ENCODE peak calls at places on chromosome 20, in nine cellular contexts. W, V, D, Y, U, Z, G, N and F are unnamed samples.
A peak's percentile ranks its signal among the peaks of the same experiment; 100 is the strongest.

GRCh38 chr20:22586645-22587310 is 2.4 kb upstream of the FOXA2 start:
- DNase-seq in W (no peak), V (peak; percentile 84), D (no peak), Y (no peak), U (no peak), Z (no peak), G (peak; percentile 74), N (no peak), F (no peak)

GRCh38 chr20:37523012-37523391 is 2.0 kb downstream of the NNAT start:
- DNase-seq in W (no peak), V (no peak), D (no peak), Y (no peak), U (no peak), Z (no peak), G (no peak), N (no peak), F (no peak)

GRCh38 chr20:58173091-58173490 is 55.4 kb downstream of the ANKRD60 start:
- DNase-seq in W (no peak), V (no peak), D (no peak), Y (no peak), U (no peak), Z (no peak), G (peak; percentile 69), N (no peak), F (no peak)

GRCh38 chr20:36833275-36834020 is 42.5 kb upstream of the TLDC2 start:
- DNase-seq in W (no peak), V (no peak), D (peak; percentile 30), Y (no peak), U (no peak), Z (peak; percentile 95), G (no peak), N (no peak), F (peak; percentile 30)

GRCh38 chr20:15236812-15237211 is 899.4 kb upstream of the FLRT3 start:
- DNase-seq in W (peak; percentile 67), V (peak; percentile 70), D (peak; percentile 69), Y (no peak), U (no peak), Z (peak; percentile 5), G (peak; percentile 35), N (peak; percentile 42), F (peak; percentile 59)

GRCh38 chr20:24785141-24785924 is 163.7 kb upstream of the CST7 start:
- DNase-seq in W (peak; percentile 34), V (no peak), D (no peak), Y (no peak), U (no peak), Z (peak; percentile 35), G (no peak), N (no peak), F (peak; percentile 85)

GRCh38 chr20:56630086-56630493 is 984 bp downstream of the TFAP2C start:
- DNase-seq in W (peak; percentile 95), V (peak; percentile 95), D (no peak), Y (no peak), U (no peak), Z (no peak), G (peak; percentile 59), N (peak; percentile 85), F (peak; percentile 86)

GRCh38 chr20:52859156-52859887 is 112.8 kb upstream of the TSHZ2 start:
- DNase-seq in W (peak; percentile 63), V (peak; percentile 16), D (peak; percentile 1), Y (no peak), U (no peak), Z (no peak), G (peak; percentile 58), N (no peak), F (peak; percentile 46)

GRCh38 chr20:35598899-35599775 is 16.5 kb upstream of the SPAG4 start:
- DNase-seq in W (no peak), V (no peak), D (no peak), Y (no peak), U (no peak), Z (no peak), G (no peak), N (no peak), F (no peak)

GRCh38 chr20:59382326-59382725 is 81.9 kb downstream of the EDN3 start:
- DNase-seq in W (no peak), V (no peak), D (no peak), Y (no peak), U (no peak), Z (no peak), G (no peak), N (no peak), F (no peak)

GRCh38 chr20:47502801-47503239 is 1.1 kb downstream of the NCOA3 start:
- DNase-seq in W (peak; percentile 50), V (peak; percentile 34), D (peak; percentile 58), Y (no peak), U (no peak), Z (peak; percentile 62), G (peak; percentile 39), N (peak; percentile 32), F (peak; percentile 65)

GRCh38 chr20:50381771-50382593 is 128.2 kb upstream of the PTPN1 start:
- DNase-seq in W (no peak), V (no peak), D (peak; percentile 31), Y (no peak), U (no peak), Z (no peak), G (no peak), N (no peak), F (no peak)

GRCh38 chr20:11891827-11892521 is 25.7 kb upstream of the BTBD3 start:
- DNase-seq in W (peak; percentile 83), V (peak; percentile 95), D (peak; percentile 79), Y (peak; percentile 30), U (no peak), Z (peak; percentile 62), G (peak; percentile 64), N (peak; percentile 68), F (peak; percentile 54)

GRCh38 chr20:51570755-51571469 is 28.4 kb upstream of the NFATC2 start:
- DNase-seq in W (no peak), V (no peak), D (peak; percentile 54), Y (no peak), U (no peak), Z (peak; percentile 17), G (no peak), N (no peak), F (peak; percentile 30)

GRCh38 chr20:47825011-47825762 is 39.9 kb upstream of the SULF2 start:
- DNase-seq in W (no peak), V (no peak), D (no peak), Y (no peak), U (no peak), Z (no peak), G (no peak), N (no peak), F (no peak)

GRCh38 chr20:41245086-41245707 is 72.3 kb downstream of the ZHX3 start:
- DNase-seq in W (no peak), V (peak; percentile 87), D (peak; percentile 52), Y (no peak), U (no peak), Z (peak; percentile 42), G (no peak), N (no peak), F (peak; percentile 34)

GRCh38 chr20:13953227-13953626 is 37.2 kb downstream of the SEL1L2 start:
- DNase-seq in W (no peak), V (peak; percentile 21), D (no peak), Y (no peak), U (no peak), Z (no peak), G (no peak), N (no peak), F (no peak)
- TF ChIP-seq CTCF in W (no peak), V (peak; percentile 45), D (no peak), Y (no peak), U (no peak), Z (no peak), G (peak; percentile 31), N (peak; percentile 9), F (peak; percentile 15)

GRCh38 chr20:63639093-63639860 is 12.4 kb upstream of the GMEB2 start:
- DNase-seq in W (no peak), V (no peak), D (no peak), Y (no peak), U (no peak), Z (no peak), G (no peak), N (no peak), F (no peak)
- H3K4me3 ChIP-seq in W (no peak overlapping the region), V (no peak overlapping the region), D (no peak overlapping the region), Y (no peak overlapping the region), U (peak overlapping the region; percentile 40), Z (no peak overlapping the region), G (no peak overlapping the region), N (no peak overlapping the region), F (no peak overlapping the region)

GRCh38 chr20:34475979-34476736 is 40.1 kb upstream of the DYNLRB1 start:
- DNase-seq in W (no peak), V (peak; percentile 8), D (peak; percentile 51), Y (no peak), U (no peak), Z (peak; percentile 21), G (peak; percentile 81), N (no peak), F (peak; percentile 15)
- TF ChIP-seq CTCF in W (peak; percentile 53), V (no peak), D (peak; percentile 54), Y (peak; percentile 57), U (peak; percentile 65), Z (peak; percentile 74), G (peak; percentile 56), N (peak; percentile 20), F (peak; percentile 27)

DNA sequence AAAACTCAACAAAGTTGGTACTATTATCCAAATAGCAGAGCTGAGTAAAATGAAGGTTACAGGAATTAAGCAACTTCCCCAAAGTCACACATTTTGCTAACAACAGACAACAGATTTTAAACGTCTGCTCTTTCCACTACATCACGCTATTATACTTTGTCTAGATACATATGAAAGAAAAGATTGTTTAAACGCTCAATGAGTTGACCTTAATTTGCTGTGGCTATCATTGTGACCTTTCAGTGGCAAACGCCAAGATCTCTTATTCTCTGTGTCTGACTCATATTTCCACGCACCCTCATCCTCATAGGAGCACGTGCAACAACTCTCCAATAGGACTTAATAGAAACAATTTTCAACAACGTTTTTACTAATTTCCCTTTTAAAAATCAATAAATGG is 540.1 kb downstream of the MAFB start:
- DNase-seq in W (no peak), V (no peak), D (no peak), Y (no peak), U (no peak), Z (no peak), G (no peak), N (no peak), F (no peak)
- H3K4me3 ChIP-seq in W (no peak overlapping the region), V (no peak overlapping the region), D (no peak overlapping the region), Y (no peak overlapping the region), U (no peak overlapping the region), Z (no peak overlapping the region), G (no peak overlapping the region), N (no peak overlapping the region), F (no peak overlapping the region)

DNA sequence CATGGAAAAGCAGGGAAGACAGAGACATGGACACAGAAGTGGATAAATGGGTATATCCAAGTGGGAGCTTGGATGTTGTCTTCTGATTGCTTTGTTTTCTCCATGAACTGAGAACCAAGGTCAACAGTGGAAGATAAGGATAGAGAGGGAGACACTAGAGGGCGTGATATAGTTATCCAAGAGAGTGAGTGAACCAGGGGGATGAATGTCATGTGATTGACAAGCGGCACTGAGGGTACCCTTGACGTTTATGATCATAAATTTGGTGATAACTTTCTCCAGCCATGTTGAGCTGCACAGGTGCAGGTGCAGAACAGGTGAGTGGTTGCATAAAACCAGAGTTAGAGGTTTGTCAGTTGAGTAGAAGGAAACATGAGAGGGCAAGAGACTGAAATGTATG is 20.7 kb downstream of the EBF4 start:
- DNase-seq in W (no peak), V (no peak), D (no peak), Y (no peak), U (no peak), Z (no peak), G (no peak), N (no peak), F (no peak)
- TF ChIP-seq CTCF in W (peak; percentile 49), V (peak; percentile 39), D (no peak), Y (no peak), U (no peak), Z (no peak), G (peak; percentile 27), N (peak; percentile 16), F (peak; percentile 40)